ENCODE peak calls at places on chromosomes 12 and 14, in nine cellular contexts. One of them, this sample, is unnamed.
A peak's percentile ranks its signal among the peaks of the same experiment; 100 is the strongest.

GRCh38 chr12:4119157-4119761 is 154.3 kb upstream of the CCND2 start:
- DNase-seq in NCI-H526 treated with DMSO at 0.1 percent for 48 hours: no peak
- DNase-seq in astrocyte of the spinal cord: no peak
- DNase-seq in NB4: no peak
- DNase-seq in stimulated activated CD4-positive, alpha-beta T cell treated with anti-CD3 and anti-CD28 coated beads, TNF-alpha, amount 100 ng/mL, for 1 hour: no peak
- DNase-seq in left cardiac atrium: no peak
- DNase-seq in lower lobe of right lung: no peak
- DNase-seq in kidney tubule cell: no peak
- DNase-seq in NCI-H510A: no peak
- DNase-seq in this sample: no peak

GRCh38 chr12:112194601-112195247 is 69.4 kb downstream of the TRAFD1 start:
- DNase-seq in stimulated activated CD4-positive, alpha-beta T cell treated with anti-CD3 and anti-CD28 coated beads, TNF-alpha, amount 100 ng/mL, for 1 hour: no peak
- DNase-seq in NCI-H526 treated with DMSO at 0.1 percent for 48 hours: no peak
- DNase-seq in NB4: no peak
- DNase-seq in astrocyte of the spinal cord: no peak
- DNase-seq in lower lobe of right lung: no peak
- DNase-seq in kidney tubule cell: no peak
- DNase-seq in left cardiac atrium: no peak
- DNase-seq in NCI-H510A: no peak
- DNase-seq in this sample: no peak

GRCh38 chr12:89621511-89621910 is 87.1 kb downstream of the ATP2B1 start:
- DNase-seq in astrocyte of the spinal cord: no peak
- DNase-seq in stimulated activated CD4-positive, alpha-beta T cell treated with anti-CD3 and anti-CD28 coated beads, TNF-alpha, amount 100 ng/mL, for 1 hour: no peak
- DNase-seq in NCI-H510A: no peak
- DNase-seq in lower lobe of right lung: no peak
- DNase-seq in NB4: peak; percentile 19
- DNase-seq in left cardiac atrium: no peak
- DNase-seq in kidney tubule cell: no peak
- DNase-seq in NCI-H526 treated with DMSO at 0.1 percent for 48 hours: no peak
- DNase-seq in this sample: no peak

GRCh38 chr12:64894827-64895475 is 70.5 kb downstream of the TBC1D30 start:
- DNase-seq in NCI-H526 treated with DMSO at 0.1 percent for 48 hours: no peak
- DNase-seq in lower lobe of right lung: no peak
- DNase-seq in kidney tubule cell: no peak
- DNase-seq in astrocyte of the spinal cord: peak; percentile 19
- DNase-seq in stimulated activated CD4-positive, alpha-beta T cell treated with anti-CD3 and anti-CD28 coated beads, TNF-alpha, amount 100 ng/mL, for 1 hour: no peak
- DNase-seq in NB4: no peak
- DNase-seq in left cardiac atrium: no peak
- DNase-seq in NCI-H510A: no peak
- DNase-seq in this sample: no peak

GRCh38 chr12:48993787-48994186 is 5.4 kb downstream of the DDN start:
- DNase-seq in astrocyte of the spinal cord: no peak
- DNase-seq in NCI-H510A: no peak
- DNase-seq in lower lobe of right lung: no peak
- DNase-seq in NCI-H526 treated with DMSO at 0.1 percent for 48 hours: no peak
- DNase-seq in stimulated activated CD4-positive, alpha-beta T cell treated with anti-CD3 and anti-CD28 coated beads, TNF-alpha, amount 100 ng/mL, for 1 hour: no peak
- DNase-seq in NB4: no peak
- DNase-seq in kidney tubule cell: no peak
- DNase-seq in left cardiac atrium: no peak
- DNase-seq in this sample: no peak

GRCh38 chr12:19836056-19836455 is 396.8 kb downstream of the AEBP2 start:
- DNase-seq in stimulated activated CD4-positive, alpha-beta T cell treated with anti-CD3 and anti-CD28 coated beads, TNF-alpha, amount 100 ng/mL, for 1 hour: no peak
- DNase-seq in kidney tubule cell: no peak
- DNase-seq in NB4: no peak
- DNase-seq in lower lobe of right lung: no peak
- DNase-seq in left cardiac atrium: no peak
- DNase-seq in NCI-H510A: no peak
- DNase-seq in astrocyte of the spinal cord: no peak
- DNase-seq in NCI-H526 treated with DMSO at 0.1 percent for 48 hours: no peak
- DNase-seq in this sample: no peak

GRCh38 chr14:105258846-105259245 is 10.5 kb downstream of the BTBD6 start:
- DNase-seq in kidney tubule cell: no peak
- DNase-seq in lower lobe of right lung: no peak
- DNase-seq in NB4: no peak
- DNase-seq in astrocyte of the spinal cord: peak; percentile 14
- DNase-seq in left cardiac atrium: no peak
- DNase-seq in stimulated activated CD4-positive, alpha-beta T cell treated with anti-CD3 and anti-CD28 coated beads, TNF-alpha, amount 100 ng/mL, for 1 hour: no peak
- DNase-seq in NCI-H526 treated with DMSO at 0.1 percent for 48 hours: no peak
- DNase-seq in NCI-H510A: no peak
- DNase-seq in this sample: no peak

GRCh38 chr12:32201996-32202395 is 95.3 kb downstream of the BICD1 start:
- DNase-seq in kidney tubule cell: no peak
- DNase-seq in astrocyte of the spinal cord: no peak
- DNase-seq in NCI-H526 treated with DMSO at 0.1 percent for 48 hours: no peak
- DNase-seq in left cardiac atrium: no peak
- DNase-seq in stimulated activated CD4-positive, alpha-beta T cell treated with anti-CD3 and anti-CD28 coated beads, TNF-alpha, amount 100 ng/mL, for 1 hour: no peak
- DNase-seq in NB4: no peak
- DNase-seq in NCI-H510A: no peak
- DNase-seq in lower lobe of right lung: no peak
- DNase-seq in this sample: no peak

GRCh38 chr14:95490727-95491451 is 25.6 kb downstream of the SYNE3 start:
- DNase-seq in astrocyte of the spinal cord: no peak
- DNase-seq in stimulated activated CD4-positive, alpha-beta T cell treated with anti-CD3 and anti-CD28 coated beads, TNF-alpha, amount 100 ng/mL, for 1 hour: no peak
- DNase-seq in NB4: no peak
- DNase-seq in NCI-H510A: no peak
- DNase-seq in left cardiac atrium: peak; percentile 74
- DNase-seq in NCI-H526 treated with DMSO at 0.1 percent for 48 hours: peak; percentile 25
- DNase-seq in lower lobe of right lung: no peak
- DNase-seq in kidney tubule cell: peak; percentile 41
- DNase-seq in this sample: no peak

GRCh38 chr12:86666311-86666710 is 410.1 kb upstream of the MGAT4C start:
- DNase-seq in lower lobe of right lung: no peak
- DNase-seq in stimulated activated CD4-positive, alpha-beta T cell treated with anti-CD3 and anti-CD28 coated beads, TNF-alpha, amount 100 ng/mL, for 1 hour: no peak
- DNase-seq in NB4: no peak
- DNase-seq in astrocyte of the spinal cord: no peak
- DNase-seq in kidney tubule cell: no peak
- DNase-seq in left cardiac atrium: no peak
- DNase-seq in NCI-H510A: no peak
- DNase-seq in NCI-H526 treated with DMSO at 0.1 percent for 48 hours: no peak
- DNase-seq in this sample: no peak